ENCODE peak calls at places on chromosomes 13 and 19, in eight cellular contexts. W is choroid plexus epithelial cell, J is glutamatergic neuron, M is uterus, F is GM20000, T is GM12878, I is K562, B is fibroblast of lung. Q is an unnamed sample.

GRCh38 chr13:77701305-77701704 is 3.8 kb downstream of the SLAIN1 start:
- DNase-seq in W (no peak), J (no peak), M (no peak), F (no peak), T (no peak), I (no peak), B (no peak), Q (no peak)

GRCh38 chr13:109844396-109844795 is 58.0 kb upstream of the IRS2 start:
- DNase-seq in W (peak), J (no peak), M (no peak), F (no peak), T (no peak), I (no peak), B (peak), Q (peak)

GRCh38 chr19:40633207-40633606 is 32.0 kb downstream of the LTBP4 start:
- DNase-seq in W (peak), J (no peak), M (no peak), F (peak), T (no peak), I (no peak), B (peak), Q (peak)

GRCh38 chr19:3398114-3398899 is 31.9 kb downstream of the NFIC start:
- DNase-seq in W (peak), J (no peak), M (peak), F (no peak), T (no peak), I (no peak), B (peak), Q (peak)

GRCh38 chr13:20190481-20191310 is 2.0 kb downstream of the GJB2 start:
- DNase-seq in W (peak), J (no peak), M (no peak), F (no peak), T (no peak), I (no peak), B (peak), Q (peak)

GRCh38 chr19:7605490-7606222 is 10.0 kb downstream of the CAMSAP3 start:
- DNase-seq in W (peak), J (no peak), M (no peak), F (no peak), T (peak), I (peak), B (no peak), Q (peak)

GRCh38 chr19:19064811-19065745 is 1.3 kb downstream of the SLC25A42 start:
- DNase-seq in W (peak), J (peak), M (no peak), F (peak), T (no peak), I (peak), B (no peak), Q (no peak)

GRCh38 chr13:94483970-94484369 is 4.5 kb upstream of the DCT start:
- DNase-seq in W (no peak), J (no peak), M (no peak), F (no peak), T (no peak), I (no peak), B (peak), Q (no peak)

GRCh38 chr13:45333973-45334922 is 6.7 kb downstream of the TPT1 start:
- DNase-seq in W (peak), J (no peak), M (no peak), F (no peak), T (no peak), I (no peak), B (no peak), Q (no peak)

GRCh38 chr19:58572818-58573657 is at the start of gene MZF1:
- DNase-seq in W (peak), J (peak), M (peak), F (peak), T (peak), I (peak), B (peak), Q (peak)

GRCh38 chr13:109198585-109198984 is 569.2 kb downstream of the MYO16 start:
- DNase-seq in W (peak), J (no peak), M (no peak), F (no peak), T (no peak), I (no peak), B (no peak), Q (peak)

GRCh38 chr13:22128413-22129198 is 457.7 kb downstream of the FGF9 start:
- DNase-seq in W (no peak), J (no peak), M (no peak), F (no peak), T (no peak), I (no peak), B (peak), Q (no peak)

GRCh38 chr13:94661396-94661795 is 50.9 kb downstream of the SOX21 start:
- DNase-seq in W (no peak), J (no peak), M (no peak), F (no peak), T (no peak), I (no peak), B (no peak), Q (no peak)

GRCh38 chr19:27974082-27974513 is 1238.9 kb downstream of the UQCRFS1 start:
- DNase-seq in W (peak), J (peak), M (no peak), F (peak), T (peak), I (peak), B (no peak), Q (peak)

DNA sequence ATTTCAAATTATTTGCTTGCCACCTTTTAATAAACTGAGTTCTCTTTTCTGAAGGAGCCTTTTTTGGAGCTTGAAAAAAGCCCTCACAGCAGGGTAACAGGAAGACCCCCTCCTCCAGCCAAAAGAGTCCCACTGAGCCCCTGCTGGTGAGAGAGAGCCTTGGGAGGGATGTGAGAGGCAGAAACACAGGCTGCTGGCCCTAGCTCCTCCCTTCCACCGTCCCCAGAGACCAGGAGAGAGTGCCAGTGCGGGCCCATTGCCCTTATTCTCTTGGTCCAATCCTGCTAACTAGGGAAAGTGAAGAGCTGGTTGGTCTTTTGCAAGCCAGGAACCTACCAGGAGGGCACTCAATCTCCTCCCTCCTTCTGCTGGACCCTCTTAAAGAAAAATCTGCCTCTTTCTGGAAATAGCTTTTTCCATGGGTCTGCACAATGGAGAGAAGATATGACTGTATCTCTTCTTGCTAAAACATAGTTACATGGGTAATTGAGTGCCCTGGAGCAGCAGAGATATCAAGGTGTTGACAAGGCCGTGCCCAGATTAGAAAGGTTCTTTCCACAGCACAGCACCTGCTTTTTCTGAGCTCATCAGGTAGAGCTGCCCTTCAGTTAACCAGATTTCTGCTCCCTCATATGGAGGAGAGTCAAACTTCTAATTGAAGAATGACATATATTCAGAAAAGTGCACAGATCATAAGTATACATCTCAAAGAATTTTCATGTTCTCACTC is 113.9 kb downstream of the LRCH1 start:
- DNase-seq in W (no peak), J (peak), M (no peak), F (no peak), T (no peak), I (no peak), B (no peak), Q (no peak)
- TF ChIP-seq CTCF in W (no peak), J (no peak), M (no peak), F (no peak), T (no peak), I (no peak), B (no peak), Q (no peak)

GRCh38 chr13:113166681-113167080 is 8.2 kb downstream of the PROZ start:
- DNase-seq in W (no peak), J (no peak), M (no peak), F (no peak), T (no peak), I (no peak), B (no peak), Q (no peak)

GRCh38 chr13:113167575-113167974 is 9.1 kb downstream of the PROZ start:
- DNase-seq in W (no peak), J (no peak), M (no peak), F (no peak), T (no peak), I (no peak), B (no peak), Q (no peak)

GRCh38 chr13:113166266-113166665 is 7.8 kb downstream of the PROZ start:
- DNase-seq in W (no peak), J (no peak), M (no peak), F (no peak), T (no peak), I (no peak), B (no peak), Q (no peak)

GRCh38 chr13:113169277-113170272 is 11.1 kb downstream of the PROZ start:
- DNase-seq in W (no peak), J (no peak), M (no peak), F (no peak), T (no peak), I (no peak), B (no peak), Q (no peak)

DNA sequence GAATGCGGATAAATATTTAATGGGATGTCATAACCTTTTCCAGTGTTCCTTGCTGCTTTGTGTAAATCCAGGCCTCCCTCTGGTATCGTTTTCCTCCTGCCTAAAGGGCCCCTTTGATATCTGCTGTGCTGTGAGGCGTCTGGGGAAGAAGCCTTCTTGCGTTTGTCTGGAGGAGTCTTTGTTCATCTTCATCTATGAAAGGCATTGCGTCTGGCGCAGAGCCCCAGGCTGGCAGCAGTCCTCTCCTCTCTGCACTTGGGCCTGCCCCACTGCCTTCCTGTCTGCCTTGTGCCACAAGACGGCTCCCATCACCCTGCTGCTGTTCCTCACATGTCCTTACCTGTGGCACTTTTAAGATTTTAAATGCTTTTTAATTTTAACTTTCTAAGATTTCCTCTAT is 9.8 kb downstream of the PROZ start:
- DNase-seq in W (no peak), J (no peak), M (no peak), F (no peak), T (no peak), I (no peak), B (no peak), Q (no peak)
- TF ChIP-seq CTCF in W (no peak), J (no peak), M (no peak), F (no peak), T (no peak), I (no peak), B (no peak), Q (no peak)

GRCh38 chr13:70098669-70099068 is 9.0 kb upstream of the ATXN8OS start:
- DNase-seq in W (peak), J (no peak), M (no peak), F (no peak), T (no peak), I (no peak), B (peak), Q (peak)
- TF ChIP-seq CTCF in W (peak), J (peak), M (no peak), F (no peak), T (no peak), I (no peak), B (no peak), Q (peak)

DNA sequence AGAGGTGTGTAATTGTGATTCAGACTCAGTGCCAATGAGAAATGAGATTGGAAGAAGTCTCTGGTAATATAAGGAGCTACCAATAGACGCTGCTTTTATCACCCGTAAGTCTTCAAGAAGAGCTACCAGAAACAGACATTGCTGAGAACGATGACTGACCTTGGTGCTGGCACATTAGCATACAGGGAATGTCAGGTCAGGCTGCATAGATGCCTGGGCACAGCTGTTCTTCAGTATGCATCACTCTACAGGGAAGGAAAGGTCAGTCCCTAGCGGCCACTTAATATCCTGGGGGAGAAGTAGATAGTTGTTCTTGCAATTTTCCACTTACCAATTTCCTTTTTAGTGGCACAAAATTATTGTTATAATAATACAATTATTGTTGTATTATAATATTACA is 380.4 kb downstream of the PCDH9 start:
- DNase-seq in W (no peak), J (no peak), M (no peak), F (no peak), T (no peak), I (no peak), B (no peak), Q (no peak)
- TF ChIP-seq CTCF in W (no peak), J (no peak), M (no peak), F (no peak), T (no peak), I (no peak), B (no peak), Q (no peak)

GRCh38 chr13:74218291-74218690 is 84.1 kb upstream of the KLF12 start:
- DNase-seq in W (no peak), J (no peak), M (no peak), F (no peak), T (no peak), I (no peak), B (no peak), Q (no peak)

GRCh38 chr13:74221752-74222151 is 87.5 kb upstream of the KLF12 start:
- DNase-seq in W (no peak), J (no peak), M (no peak), F (no peak), T (no peak), I (no peak), B (no peak), Q (no peak)

GRCh38 chr13:74215420-74215819 is 81.2 kb upstream of the KLF12 start:
- DNase-seq in W (no peak), J (no peak), M (no peak), F (no peak), T (no peak), I (no peak), B (no peak), Q (no peak)

GRCh38 chr13:74217816-74218215 is 83.6 kb upstream of the KLF12 start:
- DNase-seq in W (peak), J (no peak), M (no peak), F (no peak), T (no peak), I (no peak), B (peak), Q (no peak)

DNA sequence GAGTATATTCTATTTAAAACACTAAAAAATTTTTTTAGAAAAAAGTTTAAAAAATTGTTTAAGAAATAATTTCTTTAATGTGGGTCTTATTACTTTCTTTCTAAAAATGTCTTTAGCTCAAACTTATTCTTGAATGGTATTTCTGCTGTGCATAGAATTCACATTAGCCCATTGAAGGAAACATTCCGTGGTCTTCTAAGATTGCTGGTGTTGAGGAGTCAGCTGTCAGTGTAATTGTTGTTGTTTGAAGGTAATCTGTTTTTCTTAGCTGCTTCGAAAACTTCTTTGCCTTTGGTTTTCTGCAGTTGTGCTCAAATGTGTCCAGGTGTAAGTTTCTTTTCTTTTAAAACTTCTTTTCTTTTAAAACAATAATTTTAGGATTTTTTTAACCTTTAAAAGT is 85.4 kb upstream of the KLF12 start:
- DNase-seq in W (peak), J (no peak), M (no peak), F (no peak), T (no peak), I (no peak), B (no peak), Q (no peak)
- TF ChIP-seq CTCF in W (no peak), J (no peak), M (no peak), F (no peak), T (no peak), I (no peak), B (no peak), Q (no peak)

DNA sequence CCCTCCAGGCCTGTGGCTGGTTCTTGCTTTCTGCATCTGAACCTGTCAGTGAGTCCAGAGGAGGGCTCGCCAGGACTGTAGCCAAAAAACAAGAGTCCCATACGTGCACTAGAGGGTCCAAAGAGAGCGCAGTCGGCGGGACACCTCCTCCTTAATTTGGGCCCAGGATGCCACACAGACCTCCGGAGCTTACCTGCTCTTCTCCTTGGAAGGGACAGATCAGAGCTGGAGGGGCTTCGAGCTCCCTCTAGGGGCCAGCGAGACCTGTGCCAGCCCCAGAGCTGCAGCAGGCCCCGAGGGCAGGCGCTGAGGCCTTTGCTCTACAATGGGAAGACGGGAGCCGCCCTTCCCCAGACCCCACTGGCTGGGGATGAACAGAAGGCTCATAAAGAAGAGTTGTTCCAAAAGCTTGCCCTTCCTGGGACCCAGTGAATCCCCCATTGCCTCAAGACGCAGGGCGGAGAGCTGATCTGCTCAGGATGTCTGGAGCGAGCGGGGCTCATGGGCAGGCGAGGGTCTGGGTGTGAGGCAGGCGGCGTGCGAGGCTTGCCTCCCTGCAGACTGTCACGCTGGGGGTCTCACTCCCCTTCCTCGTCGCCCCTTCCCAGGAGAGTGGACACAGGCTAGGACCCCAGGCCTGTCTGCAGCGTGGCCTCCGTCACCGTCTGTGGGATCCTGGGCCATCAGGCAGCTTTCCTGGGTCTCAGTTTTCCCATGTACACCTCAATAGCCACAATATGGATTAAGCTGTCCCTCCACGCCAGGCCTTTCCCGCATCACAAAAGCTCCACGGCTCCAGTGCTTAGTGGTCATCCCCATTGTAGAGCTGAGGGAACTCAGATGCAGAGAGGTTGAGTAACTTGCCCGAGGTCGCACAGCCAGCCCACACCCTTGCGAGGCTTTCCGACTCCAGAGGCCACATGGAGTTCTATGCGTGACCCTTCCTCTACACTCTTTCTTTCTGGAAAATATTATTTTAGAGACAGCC is 46.9 kb upstream of the VSTM2B start:
- DNase-seq in W (no peak), J (peak), M (no peak), F (peak), T (no peak), I (peak), B (no peak), Q (no peak)
- TF ChIP-seq CTCF in W (no peak), J (peak), M (no peak), F (peak), T (peak), I (peak), B (no peak), Q (no peak)

GRCh38 chr19:281992-282391 is 9.2 kb downstream of the PLPP2 start:
- DNase-seq in W (no peak), J (no peak), M (no peak), F (no peak), T (no peak), I (no peak), B (no peak), Q (no peak)
- TF ChIP-seq CTCF in W (peak), J (no peak), M (no peak), F (no peak), T (no peak), I (peak), B (no peak), Q (no peak)

DNA sequence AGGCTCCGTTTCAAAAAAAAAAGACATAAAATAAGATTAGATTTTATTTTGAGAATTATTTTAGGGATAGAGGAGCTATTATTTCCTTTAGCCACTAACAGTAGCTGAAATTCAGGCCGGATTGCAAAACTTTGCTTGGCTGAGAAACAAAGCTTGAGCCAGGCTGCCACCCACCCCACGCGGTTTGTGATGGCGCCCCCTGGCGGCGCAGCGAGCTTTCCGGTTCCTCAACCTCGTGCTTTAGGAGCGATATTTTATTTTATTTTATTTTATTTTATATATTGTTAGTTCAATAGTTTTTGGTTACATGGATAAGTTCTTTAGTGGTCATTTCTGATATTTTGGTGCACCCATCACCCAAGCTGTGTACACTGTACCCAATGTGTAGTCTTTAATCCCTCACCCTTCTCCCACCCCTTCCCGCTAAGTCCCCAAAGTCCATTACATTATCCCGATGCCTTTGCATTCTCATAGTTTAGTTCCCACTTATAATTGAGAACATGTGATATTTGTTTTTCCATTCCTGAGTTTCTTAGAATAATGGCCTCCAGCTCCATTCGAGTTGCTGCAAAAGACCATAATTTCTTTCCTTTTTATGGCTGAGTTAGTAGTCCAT is 19.8 kb upstream of the CEACAM4 start:
- DNase-seq in W (peak), J (peak), M (no peak), F (no peak), T (no peak), I (peak), B (no peak), Q (no peak)
- TF ChIP-seq CTCF in W (peak), J (peak), M (no peak), F (peak), T (peak), I (peak), B (peak), Q (peak)